ENCODE peak calls at places on chromosomes 3 and 15, in six cellular contexts. One of them, this sample, is unnamed.

GRCh38 chr15:91694131-91694828 is 159.2 kb upstream of the SLCO3A1 start:
- DNase-seq in A549: no peak
- DNase-seq in NT2/D1: no peak
- DNase-seq in thyroid gland: peak; percentile 3
- DNase-seq in BJ: no peak
- DNase-seq in ascending aorta: no peak
- DNase-seq in this sample: no peak

GRCh38 chr3:70224337-70224736 is 88.1 kb downstream of the MDFIC2 start:
- DNase-seq in A549: no peak
- DNase-seq in NT2/D1: no peak
- DNase-seq in thyroid gland: no peak
- DNase-seq in BJ: no peak
- DNase-seq in ascending aorta: no peak
- DNase-seq in this sample: no peak

GRCh38 chr15:65954289-65954741 is 85.0 kb downstream of the RAB11A start:
- DNase-seq in A549: no peak
- DNase-seq in NT2/D1: peak; percentile 91
- DNase-seq in thyroid gland: no peak
- DNase-seq in BJ: no peak
- DNase-seq in ascending aorta: no peak
- DNase-seq in this sample: no peak

GRCh38 chr3:138477801-138478200 is 43.4 kb downstream of the ESYT3 start:
- DNase-seq in A549: no peak
- DNase-seq in NT2/D1: no peak
- DNase-seq in thyroid gland: no peak
- DNase-seq in BJ: no peak
- DNase-seq in ascending aorta: no peak
- DNase-seq in this sample: no peak

GRCh38 chr3:139327861-139328260 is 16.0 kb upstream of the MRPS22 start:
- DNase-seq in A549: no peak
- DNase-seq in NT2/D1: no peak
- DNase-seq in thyroid gland: no peak
- DNase-seq in BJ: no peak
- DNase-seq in ascending aorta: no peak
- DNase-seq in this sample: no peak

GRCh38 chr3:123202451-123202850 is 708 bp downstream of the SEC22A start:
- DNase-seq in A549: peak; percentile 36
- DNase-seq in NT2/D1: no peak
- DNase-seq in thyroid gland: no peak
- DNase-seq in BJ: no peak
- DNase-seq in ascending aorta: no peak
- DNase-seq in this sample: no peak

GRCh38 chr3:31399270-31399669 is 133.5 kb upstream of the STT3B start:
- DNase-seq in A549: no peak
- DNase-seq in NT2/D1: no peak
- DNase-seq in thyroid gland: no peak
- DNase-seq in BJ: no peak
- DNase-seq in ascending aorta: no peak
- DNase-seq in this sample: no peak

GRCh38 chr3:57852896-57853295 is 96.8 kb downstream of the SLMAP start:
- DNase-seq in A549: peak; percentile 2
- DNase-seq in NT2/D1: no peak
- DNase-seq in thyroid gland: no peak
- DNase-seq in BJ: peak; percentile 17
- DNase-seq in ascending aorta: no peak
- DNase-seq in this sample: no peak

GRCh38 chr15:62432702-62433398 is 267.8 kb upstream of the C2CD4B start:
- DNase-seq in A549: no peak
- DNase-seq in NT2/D1: no peak
- DNase-seq in thyroid gland: no peak
- DNase-seq in BJ: no peak
- DNase-seq in ascending aorta: no peak
- DNase-seq in this sample: no peak

GRCh38 chr3:5728085-5728484 is 540.6 kb downstream of the EDEM1 start:
- DNase-seq in A549: no peak
- DNase-seq in NT2/D1: no peak
- DNase-seq in thyroid gland: no peak
- DNase-seq in BJ: no peak
- DNase-seq in ascending aorta: no peak
- DNase-seq in this sample: no peak

GRCh38 chr15:34976743-34977142 is 7.2 kb upstream of the AQR start:
- DNase-seq in A549: no peak
- DNase-seq in NT2/D1: no peak
- DNase-seq in thyroid gland: no peak
- DNase-seq in BJ: no peak
- DNase-seq in ascending aorta: no peak
- DNase-seq in this sample: no peak
- H3K4me3 ChIP-seq in A549: no peak overlapping the region
- H3K4me3 ChIP-seq in NT2/D1: no peak overlapping the region
- H3K4me3 ChIP-seq in thyroid gland: no peak overlapping the region
- H3K4me3 ChIP-seq in BJ: no peak overlapping the region
- H3K4me3 ChIP-seq in ascending aorta: no peak overlapping the region
- H3K4me3 ChIP-seq in this sample: no peak overlapping the region

DNA sequence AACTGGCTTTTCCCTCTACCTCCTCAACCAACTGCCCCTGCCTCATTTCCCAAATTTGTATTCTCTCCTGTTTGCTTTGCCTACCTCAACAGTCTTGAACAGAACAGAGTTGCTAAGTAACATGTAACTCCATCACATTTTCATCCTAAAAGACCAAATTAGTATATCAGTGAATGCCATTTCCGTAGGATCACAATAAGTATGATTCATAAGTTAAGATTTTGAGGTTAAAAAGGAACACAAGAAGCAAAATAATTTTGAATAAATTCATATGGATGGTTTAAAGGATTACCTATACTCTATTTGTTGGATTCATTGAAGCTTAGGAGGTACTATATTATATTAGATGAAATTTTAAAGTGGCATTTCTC is 154.9 kb downstream of the ECT2 start:
- DNase-seq in A549: no peak
- DNase-seq in NT2/D1: no peak
- DNase-seq in thyroid gland: no peak
- DNase-seq in BJ: no peak
- DNase-seq in ascending aorta: no peak
- DNase-seq in this sample: no peak
- H3K4me3 ChIP-seq in A549: no peak overlapping the region
- H3K4me3 ChIP-seq in NT2/D1: no peak overlapping the region
- H3K4me3 ChIP-seq in thyroid gland: no peak overlapping the region
- H3K4me3 ChIP-seq in BJ: no peak overlapping the region
- H3K4me3 ChIP-seq in ascending aorta: no peak overlapping the region
- H3K4me3 ChIP-seq in this sample: no peak overlapping the region

GRCh38 chr3:173501941-173502489 is 104.5 kb downstream of the NLGN1 start:
- DNase-seq in A549: no peak
- DNase-seq in NT2/D1: no peak
- DNase-seq in thyroid gland: no peak
- DNase-seq in BJ: peak; percentile 1
- DNase-seq in ascending aorta: no peak
- DNase-seq in this sample: no peak
- H3K4me3 ChIP-seq in A549: no peak overlapping the region
- H3K4me3 ChIP-seq in NT2/D1: no peak overlapping the region
- H3K4me3 ChIP-seq in thyroid gland: no peak overlapping the region
- H3K4me3 ChIP-seq in BJ: no peak overlapping the region
- H3K4me3 ChIP-seq in ascending aorta: no peak overlapping the region
- H3K4me3 ChIP-seq in this sample: no peak overlapping the region

DNA sequence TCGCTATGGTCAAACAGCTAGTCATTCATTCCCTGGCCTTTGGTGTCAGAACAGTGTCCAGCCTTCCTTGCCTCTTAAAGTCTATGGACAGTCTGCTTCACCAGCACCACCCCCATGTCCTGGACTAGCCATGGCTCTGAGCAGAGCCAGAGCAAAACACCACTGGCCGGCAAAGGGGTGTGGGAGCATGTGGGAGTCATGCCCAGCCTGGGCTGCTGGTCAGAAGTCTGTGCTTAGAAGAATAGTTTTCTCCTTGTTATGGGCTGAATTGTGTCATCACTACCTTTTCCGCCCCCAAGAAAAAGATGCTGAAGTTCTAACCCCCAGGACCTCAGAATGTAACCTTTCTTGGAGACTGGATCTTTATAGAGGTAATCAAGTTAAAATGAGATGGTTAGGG is 132.9 kb upstream of the LPP start:
- DNase-seq in A549: no peak
- DNase-seq in NT2/D1: no peak
- DNase-seq in thyroid gland: no peak
- DNase-seq in BJ: no peak
- DNase-seq in ascending aorta: no peak
- DNase-seq in this sample: no peak
- H3K4me3 ChIP-seq in A549: no peak overlapping the region
- H3K4me3 ChIP-seq in NT2/D1: no peak overlapping the region
- H3K4me3 ChIP-seq in thyroid gland: no peak overlapping the region
- H3K4me3 ChIP-seq in BJ: no peak overlapping the region
- H3K4me3 ChIP-seq in ascending aorta: no peak overlapping the region
- H3K4me3 ChIP-seq in this sample: no peak overlapping the region

DNA sequence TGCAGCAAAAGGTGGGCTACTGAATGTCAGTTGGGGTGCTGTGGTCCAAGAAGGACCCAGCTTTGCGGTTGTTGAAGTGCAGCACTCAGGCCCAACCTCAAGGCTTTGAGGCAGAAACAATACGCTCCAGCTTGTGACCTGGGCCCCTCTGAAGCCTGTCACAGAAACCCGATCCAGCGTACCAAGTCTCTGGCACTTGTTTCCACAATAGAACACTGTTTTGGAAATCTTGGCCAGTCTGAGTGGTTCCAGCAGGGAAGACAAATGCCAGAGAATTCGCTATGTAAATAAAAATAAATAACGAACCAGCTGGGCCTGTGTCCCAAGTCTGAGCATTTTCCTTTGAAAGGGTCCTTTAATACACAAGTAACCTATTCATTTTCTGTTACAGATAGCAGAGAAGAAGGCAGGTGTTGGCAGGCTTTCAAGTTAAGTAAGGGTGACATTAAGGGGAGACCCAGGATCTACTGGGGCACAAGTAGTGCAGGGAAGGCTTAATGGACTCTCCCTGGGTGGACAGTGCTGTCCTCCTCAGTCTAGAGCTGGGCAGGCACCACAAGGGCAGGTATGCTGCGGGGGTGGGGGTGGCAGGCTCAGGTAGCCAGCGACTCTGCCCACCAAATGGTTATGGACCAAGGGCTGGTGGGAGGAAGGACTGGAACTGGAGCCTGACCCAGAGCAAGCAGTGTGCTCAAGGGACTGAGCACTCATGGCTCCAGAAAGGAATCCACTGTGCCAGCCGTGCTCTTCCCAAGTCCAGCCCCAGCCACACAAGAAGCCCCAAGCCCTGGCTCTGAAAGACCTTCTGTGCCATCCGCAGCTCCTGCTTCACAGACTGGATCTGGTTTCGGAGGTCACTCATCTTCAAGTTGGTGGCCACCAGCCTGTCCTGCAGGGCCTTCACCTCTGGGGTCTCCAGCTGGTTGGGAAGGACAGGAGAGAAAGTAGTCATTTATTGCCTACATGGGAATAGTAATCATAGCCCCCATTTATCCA is 26.3 kb downstream of the CCDC13 start:
- DNase-seq in A549: no peak
- DNase-seq in NT2/D1: no peak
- DNase-seq in thyroid gland: peak; percentile 89
- DNase-seq in BJ: peak; percentile 9
- DNase-seq in ascending aorta: no peak
- DNase-seq in this sample: no peak
- H3K4me3 ChIP-seq in A549: no peak overlapping the region
- H3K4me3 ChIP-seq in NT2/D1: no peak overlapping the region
- H3K4me3 ChIP-seq in thyroid gland: no peak overlapping the region
- H3K4me3 ChIP-seq in BJ: no peak overlapping the region
- H3K4me3 ChIP-seq in ascending aorta: no peak overlapping the region
- H3K4me3 ChIP-seq in this sample: no peak overlapping the region

This sample was measured in HFF-Myc.